ENCODE peak calls at places on chromosomes 3 and 15, in four cellular contexts. R is GM18507; D is activated naive CD4-positive, alpha-beta T cell treated with anti-CD3 and anti-CD28 coated beads, Interleukin-2, amount 10 ng/mL, durations not matched to agents 7 days and 5 days; X is NCI-H2081. A is an unnamed sample.
A peak's percentile ranks its signal among the peaks of the same experiment; 100 is the strongest.

GRCh38 chr3:133505813-133506212 is 67.7 kb upstream of the CDV3 start:
- DNase-seq in X (no peak), D (no peak), R (no peak), A (no peak)

GRCh38 chr15:95495033-95495541 is 835.4 kb upstream of the NR2F2 start:
- DNase-seq in D (no peak), R (no peak), X (peak; percentile 22), A (no peak)

GRCh38 chr15:44501768-44502366 is 35.1 kb upstream of the EIF3J start:
- DNase-seq in X (no peak), R (no peak), D (no peak), A (no peak)

GRCh38 chr3:195900426-195901355 is 7.7 kb downstream of the TNK2 start:
- DNase-seq in X (no peak), R (no peak), D (peak; percentile 75), A (peak; percentile 95)

GRCh38 chr3:122183521-122183892 is at the start of gene CASR:
- DNase-seq in D (no peak), R (no peak), X (no peak), A (no peak)

GRCh38 chr15:59307164-59307535 is 65.5 kb downstream of the MYO1E start:
- DNase-seq in D (no peak), R (no peak), X (no peak), A (no peak)

GRCh38 chr3:11601446-11602241 is 42.1 kb downstream of the VGLL4 start:
- DNase-seq in D (no peak), R (peak; percentile 33), X (no peak), A (no peak)

GRCh38 chr3:104279617-104280016 is 1087.1 kb upstream of the ALCAM start:
- DNase-seq in D (no peak), R (no peak), X (no peak), A (no peak)

GRCh38 chr3:34367521-34367920 is 569.1 kb downstream of the PDCD6IP start:
- DNase-seq in D (no peak), R (no peak), X (no peak), A (no peak)

GRCh38 chr3:48565591-48566400 is 2.2 kb upstream of the UCN2 start:
- DNase-seq in X (no peak), D (peak; percentile 32), R (no peak), A (peak; percentile 77)

GRCh38 chr3:111210003-111210699 is 138.5 kb downstream of the NECTIN3 start:
- DNase-seq in X (no peak), R (no peak), D (peak; percentile 24), A (no peak)

GRCh38 chr15:90762109-90762508 is 45.0 kb downstream of the BLM start:
- DNase-seq in D (no peak), X (no peak), R (no peak), A (peak; percentile 96)

GRCh38 chr3:13866406-13866965 is 13.4 kb downstream of the WNT7A start:
- DNase-seq in X (peak; percentile 22), R (no peak), D (peak; percentile 83), A (no peak)

GRCh38 chr3:97960561-97961275 is 11.5 kb downstream of the RIOX2 start:
- DNase-seq in R (no peak), D (no peak), X (no peak), A (no peak)

GRCh38 chr3:127212231-127212630 is 19.3 kb downstream of the PRR23E start:
- DNase-seq in X (no peak), D (no peak), R (no peak), A (no peak)

GRCh38 chr3:53554559-53555511 is 60.4 kb downstream of the CACNA1D start:
- DNase-seq in X (no peak), D (no peak), R (peak; percentile 38), A (no peak)

A was measured in CD14-positive monocyte.